ENCODE peak calls at places on chromosomes 13 and 19, in eight cellular contexts. A is HL-60, O is cardiac muscle cell, Q is thoracic aorta, N is lung, I is A549, X is pancreas, T is tibial nerve. B is an unnamed sample.
A peak's percentile ranks its signal among the peaks of the same experiment; 100 is the strongest.

GRCh38 chr13:33524086-33524485 is 238.5 kb upstream of the STARD13 start:
- DNase-seq in O (peak; percentile 89), I (no peak), N (no peak), T (no peak), A (no peak), X (no peak), Q (no peak), B (peak; percentile 89)

GRCh38 chr13:112622375-112622774 is 34.4 kb upstream of the TUBGCP3 start:
- DNase-seq in N (no peak), O (no peak), T (no peak), I (no peak), Q (no peak), X (no peak), A (no peak), B (no peak)

GRCh38 chr13:44934724-44935123 is 54.5 kb downstream of the NUFIP1 start:
- DNase-seq in I (no peak), O (peak; percentile 55), X (no peak), T (no peak), Q (no peak), A (peak; percentile 14), N (no peak), B (peak; percentile 51)

GRCh38 chr13:20616059-20616797 is 49.3 kb downstream of the IFT88 start:
- DNase-seq in Q (no peak), T (no peak), N (no peak), I (no peak), A (no peak), X (no peak), O (peak; percentile 51), B (peak; percentile 75)

GRCh38 chr13:103640617-103641016 is 574.4 kb upstream of the SLC10A2 start:
- DNase-seq in I (no peak), N (no peak), T (no peak), Q (no peak), X (no peak), O (no peak), A (no peak), B (no peak)

GRCh38 chr13:37288057-37288720 is 182.7 kb upstream of the CSNK1A1L start:
- DNase-seq in X (no peak), T (no peak), O (peak; percentile 84), Q (no peak), N (no peak), A (no peak), I (no peak), B (no peak)

GRCh38 chr19:40693150-40693788 is 2.8 kb upstream of the NUMBL start:
- DNase-seq in N (no peak), O (no peak), I (no peak), X (no peak), Q (no peak), A (no peak), T (no peak), B (no peak)

GRCh38 chr19:58409010-58409790 is 751 bp downstream of the ZNF584 start:
- DNase-seq in A (no peak), X (no peak), T (no peak), N (no peak), I (no peak), O (peak; percentile 35), Q (no peak), B (no peak)

GRCh38 chr19:943551-944170 is 17.8 kb downstream of the ARID3A start:
- DNase-seq in T (no peak), N (no peak), I (no peak), O (no peak), A (no peak), X (peak; percentile 54), Q (no peak), B (no peak)

GRCh38 chr13:21834511-21834910 is 163.6 kb downstream of the FGF9 start:
- DNase-seq in A (no peak), X (no peak), T (no peak), Q (no peak), N (no peak), I (no peak), O (no peak), B (no peak)

GRCh38 chr13:74015137-74015536 is 119.1 kb downstream of the KLF12 start:
- DNase-seq in Q (no peak), T (no peak), X (no peak), O (peak; percentile 4), I (peak; percentile 4), A (no peak), N (no peak), B (no peak)
- TF ChIP-seq CTCF in Q (peak; percentile 20), T (no peak), X (no peak), O (peak; percentile 17), I (peak; percentile 6), A (no peak), N (no peak), B (peak; percentile 5)

DNA sequence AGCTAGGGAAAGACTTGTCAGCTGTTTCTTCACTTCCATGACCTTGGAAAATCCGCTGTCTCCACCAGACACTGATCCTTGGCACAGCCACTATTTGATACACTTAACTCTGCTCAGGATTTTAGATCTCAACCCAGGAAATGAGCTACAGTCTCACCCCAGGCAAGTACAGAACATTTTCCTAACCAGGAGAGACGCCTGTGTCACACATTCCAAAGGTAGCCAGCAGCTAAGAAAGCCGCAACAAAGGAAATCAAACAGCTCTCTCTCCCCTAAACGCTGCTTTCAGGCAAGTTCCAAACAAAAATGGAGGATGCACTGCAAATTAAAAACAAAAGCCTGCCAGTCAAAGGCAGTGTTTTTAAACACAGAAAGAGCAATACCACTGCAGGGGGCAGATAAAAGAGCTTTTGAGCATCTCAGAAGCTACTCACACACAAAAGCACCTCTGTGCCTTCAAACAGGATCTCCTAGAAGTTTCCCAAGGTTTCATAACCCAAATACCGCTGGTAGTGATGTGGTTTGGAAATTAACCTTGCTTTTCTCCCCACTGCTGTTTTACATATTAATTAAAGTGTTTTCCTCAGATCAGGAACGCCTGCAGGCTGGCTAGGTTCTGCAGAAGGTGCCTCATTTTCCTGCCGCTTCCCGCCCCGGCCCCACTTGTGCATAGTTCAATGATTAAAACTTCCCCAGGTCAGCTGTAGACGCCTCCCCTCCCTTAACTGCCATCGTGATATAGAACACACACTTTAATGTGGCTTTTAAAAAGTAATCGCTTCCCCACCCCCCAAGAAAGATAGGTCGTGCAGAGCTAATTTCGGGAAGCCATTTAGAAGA is 57.1 kb downstream of the IRS2 start:
- DNase-seq in I (no peak), Q (no peak), A (no peak), O (peak; percentile 38), N (no peak), T (no peak), X (no peak), B (no peak)
- H3K4me3 ChIP-seq in I (no peak overlapping the region), Q (no peak overlapping the region), A (no peak overlapping the region), O (no peak overlapping the region), N (no peak overlapping the region), T (no peak overlapping the region), X (no peak overlapping the region), B (no peak overlapping the region)

DNA sequence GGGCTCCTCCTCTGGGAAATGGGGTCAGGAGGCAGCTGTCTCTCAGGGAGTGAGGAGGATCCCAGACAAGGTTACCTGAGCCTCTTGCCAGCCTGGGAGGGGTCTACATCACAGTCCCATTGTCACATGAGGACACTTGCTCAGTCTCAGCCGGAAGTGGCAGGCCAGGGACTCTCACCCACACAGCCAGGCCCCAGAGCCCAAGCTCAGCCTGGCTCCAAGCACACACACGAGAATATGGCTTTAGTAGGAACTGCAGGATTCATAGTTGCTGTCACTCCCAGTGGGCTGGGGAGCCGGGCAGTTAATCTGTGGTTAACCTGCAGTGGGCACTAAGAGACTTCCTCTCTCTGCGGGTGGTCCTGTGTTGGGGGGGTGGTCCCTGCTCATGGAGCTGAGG is 15.8 kb upstream of the RELB start:
- DNase-seq in N (no peak), A (no peak), X (no peak), I (no peak), O (no peak), T (no peak), Q (no peak), B (no peak)
- TF ChIP-seq CTCF in N (no peak), A (no peak), X (no peak), I (no peak), O (no peak), T (no peak), Q (no peak), B (no peak)

DNA sequence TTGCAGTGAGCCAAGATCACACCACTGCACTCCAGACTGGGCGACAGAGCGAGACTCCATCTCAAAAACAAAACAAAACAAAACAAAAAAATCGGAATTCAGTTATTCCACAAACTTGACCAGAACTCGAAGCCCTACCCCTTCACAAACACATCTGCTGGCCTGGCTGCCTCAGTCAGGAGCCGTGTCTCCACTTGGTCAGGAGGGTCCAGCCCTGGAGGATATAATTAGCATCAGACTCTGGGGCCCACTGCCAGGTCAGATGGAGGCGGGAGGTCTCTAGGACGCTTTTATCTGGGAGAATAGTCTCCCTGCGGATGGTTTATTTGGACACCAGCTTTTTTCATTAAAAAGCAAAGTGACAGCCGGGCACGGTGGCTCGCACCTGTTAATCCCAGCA is 8.0 kb downstream of the ELL start:
- DNase-seq in O (peak; percentile 20), Q (no peak), A (no peak), I (no peak), X (peak; percentile 24), N (no peak), T (peak; percentile 33), B (peak; percentile 58)
- H3K4me3 ChIP-seq in O (no peak overlapping the region), Q (peak overlapping the region; percentile 11), A (no peak overlapping the region), I (no peak overlapping the region), X (no peak overlapping the region), N (no peak overlapping the region), T (no peak overlapping the region), B (no peak overlapping the region)

DNA sequence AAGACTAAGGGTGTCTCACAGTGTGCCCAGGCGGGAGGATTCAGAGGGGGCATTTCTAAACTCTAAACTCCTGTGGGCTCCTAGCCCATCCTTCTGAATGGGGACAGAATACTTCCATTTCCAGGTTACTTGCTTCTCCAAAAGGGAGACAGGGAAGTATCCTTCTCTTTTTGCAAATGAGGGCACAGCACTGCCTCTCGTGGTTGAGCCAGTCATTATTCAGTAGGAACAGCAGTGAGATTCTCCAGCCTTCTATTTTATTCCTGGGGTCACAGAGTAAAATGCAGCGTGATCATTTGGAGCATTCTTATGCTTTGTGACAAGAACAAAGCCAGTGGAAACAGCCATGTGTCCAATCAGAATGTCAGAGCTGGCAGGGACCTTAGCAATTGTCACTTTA is 15.7 kb upstream of the TSHZ3 start:
- DNase-seq in A (no peak), N (no peak), Q (no peak), O (no peak), I (no peak), X (no peak), T (no peak), B (no peak)
- TF ChIP-seq CTCF in A (no peak), N (no peak), Q (no peak), O (no peak), I (no peak), X (no peak), T (no peak), B (no peak)

GRCh38 chr19:44753932-44754742 is 5.6 kb downstream of the BCL3 start:
- DNase-seq in A (peak; percentile 85), T (peak; percentile 89), O (peak; percentile 96), I (peak; percentile 82), N (peak; percentile 96), Q (peak; percentile 87), X (peak; percentile 93), B (peak; percentile 93)

GRCh38 chr19:44754743-44755066 is 6.2 kb downstream of the BCL3 start:
- DNase-seq in A (no peak), I (no peak), Q (no peak), X (no peak), O (no peak), N (no peak), T (no peak), B (no peak)

GRCh38 chr19:44752123-44752815 is 3.8 kb downstream of the BCL3 start:
- DNase-seq in Q (no peak), T (no peak), I (no peak), N (no peak), O (no peak), X (no peak), A (no peak), B (no peak)

GRCh38 chr19:44752816-44753618 is 4.5 kb downstream of the BCL3 start:
- DNase-seq in T (peak; percentile 80), N (peak; percentile 97), O (peak; percentile 100), Q (peak; percentile 80), A (peak; percentile 98), I (peak; percentile 93), X (peak; percentile 88), B (peak; percentile 98)

GRCh38 chr19:44753619-44753931 is 5.1 kb downstream of the BCL3 start:
- DNase-seq in T (no peak), A (no peak), X (no peak), I (no peak), N (no peak), O (no peak), Q (no peak), B (no peak)
- H3K4me3 ChIP-seq in T (peak overlapping the region; percentile 40), A (peak overlapping the region; percentile 39), X (no peak overlapping the region), I (peak overlapping the region; percentile 95), N (peak overlapping the region; percentile 27), O (peak overlapping the region; percentile 22), Q (peak overlapping the region; percentile 82), B (peak overlapping the region; percentile 60)

B was measured in fibroblast of villous mesenchyme.